ENCODE peak calls at places on chromosomes 7 and 10, in six cellular contexts. R, H, Z, F, K and L are unnamed samples. For H3K9me3 and H3K4me1, the result is how much of the 10 kb centered on the place peaks cover.

GRCh38 chr7:71739520-71740195 is 607.7 kb downstream of the GALNT17 start:
- DNase-seq in R (no peak), H (no peak), Z (no peak), F (no peak), K (no peak), L (no peak)

GRCh38 chr7:92644406-92645113 is 54.4 kb upstream of the FAM133B start:
- DNase-seq in R (no peak), H (no peak), Z (no peak), F (peak), K (no peak), L (no peak)

GRCh38 chr7:96508371-96508770 is 186.5 kb upstream of the SLC25A13 start:
- DNase-seq in R (no peak), H (no peak), Z (no peak), F (no peak), K (no peak), L (no peak)

GRCh38 chr10:124299726-124300125 is 119.0 kb downstream of the OAT start:
- DNase-seq in R (no peak), H (no peak), Z (no peak), F (no peak), K (no peak), L (peak)

GRCh38 chr10:72318383-72319262 is 36.1 kb downstream of the DNAJB12 start:
- DNase-seq in R (no peak), H (no peak), Z (no peak), F (no peak), K (no peak), L (no peak)

GRCh38 chr7:108723343-108723957 is 153.8 kb downstream of the DNAJB9 start:
- DNase-seq in R (no peak), H (no peak), Z (no peak), F (no peak), K (no peak), L (no peak)

GRCh38 chr7:55325371-55325792 is 39.8 kb upstream of the LANCL2 start:
- DNase-seq in R (no peak), H (no peak), Z (peak), F (peak), K (no peak), L (no peak)

GRCh38 chr10:127878474-127879055 is 14.2 kb downstream of the CLRN3 start:
- DNase-seq in R (no peak), H (no peak), Z (peak), F (no peak), K (no peak), L (no peak)

GRCh38 chr7:131007439-131008330 is 273.7 kb upstream of the KLF14 start:
- DNase-seq in R (no peak), H (no peak), Z (peak), F (no peak), K (peak), L (peak)

GRCh38 chr10:122484276-122485060 is 23.1 kb downstream of the HTRA1 start:
- DNase-seq in R (no peak), H (peak), Z (no peak), F (no peak), K (no peak), L (no peak)

GRCh38 chr7:6290345-6290744 is 17.9 kb upstream of the CYTH3 start:
- DNase-seq in R (no peak), H (no peak), Z (no peak), F (no peak), K (no peak), L (peak)

GRCh38 chr10:120251821-120252220 is 205.2 kb upstream of the PLPP4 start:
- DNase-seq in R (no peak), H (no peak), Z (no peak), F (no peak), K (no peak), L (no peak)

GRCh38 chr7:106289848-106290247 is 5.1 kb upstream of the NAMPT start:
- DNase-seq in R (no peak), H (no peak), Z (no peak), F (no peak), K (no peak), L (no peak)

GRCh38 chr7:140898794-140899548 is 25.8 kb downstream of the BRAF start:
- DNase-seq in R (no peak), H (no peak), Z (no peak), F (no peak), K (no peak), L (no peak)

GRCh38 chr10:37263304-37263703 is 137.9 kb downstream of the ANKRD30A start:
- DNase-seq in R (no peak), H (no peak), Z (no peak), F (no peak), K (no peak), L (no peak)

GRCh38 chr10:37269554-37270256 is 144.3 kb downstream of the ANKRD30A start:
- DNase-seq in R (no peak), H (peak), Z (no peak), F (no peak), K (no peak), L (no peak)

GRCh38 chr10:37268266-37268665 is 142.9 kb downstream of the ANKRD30A start:
- DNase-seq in R (no peak), H (no peak), Z (no peak), F (no peak), K (no peak), L (no peak)
- H3K9me3 ChIP-seq in R (under half), H (under half), Z (under half), F (under half), K (under half), L (under half)

DNA sequence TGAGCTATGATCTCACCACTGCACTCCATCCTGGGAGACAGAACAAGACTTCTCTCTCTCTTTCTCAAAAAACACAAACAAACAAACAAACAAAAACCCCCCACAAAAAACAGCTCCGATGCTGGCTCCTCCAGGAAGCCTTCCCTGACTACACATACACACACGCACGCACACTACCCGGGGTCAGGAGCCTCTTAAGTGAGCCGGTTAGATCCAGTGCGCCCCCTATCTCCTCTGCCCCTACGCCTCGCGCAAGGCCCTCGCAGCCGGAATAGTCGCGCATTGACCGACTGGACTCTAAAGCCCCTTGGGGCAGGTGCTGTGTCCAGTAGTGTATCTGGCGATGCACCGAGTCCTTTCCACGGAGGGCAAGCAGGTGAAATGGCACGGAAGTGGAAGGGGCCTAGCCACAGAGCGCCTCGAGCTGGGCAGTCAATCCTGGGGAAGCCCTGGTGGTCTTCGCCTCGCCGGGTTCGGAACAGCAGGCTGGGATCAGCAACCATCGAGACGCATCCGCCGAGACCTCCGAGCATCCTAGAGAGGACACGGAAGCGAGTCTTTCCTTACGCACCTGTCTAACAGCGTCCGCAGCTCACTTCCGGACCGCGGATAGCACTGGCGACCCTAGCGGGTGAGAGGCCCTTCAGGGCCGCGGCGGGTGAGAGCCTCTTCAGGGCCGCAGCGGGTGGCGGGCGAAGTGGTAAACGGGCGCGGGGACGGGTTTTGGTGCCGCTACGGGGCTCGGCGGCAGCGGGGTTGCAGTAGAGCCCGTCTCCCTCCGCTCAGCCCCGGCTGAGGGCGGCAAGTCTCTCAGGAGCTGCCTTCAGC is at the start of gene ZSCAN25:
- DNase-seq in R (peak), H (peak), Z (peak), F (peak), K (peak), L (peak)
- H3K4me1 ChIP-seq in R (under half), H (under half), Z (under half), F (under half), K (under half), L (under half)

DNA sequence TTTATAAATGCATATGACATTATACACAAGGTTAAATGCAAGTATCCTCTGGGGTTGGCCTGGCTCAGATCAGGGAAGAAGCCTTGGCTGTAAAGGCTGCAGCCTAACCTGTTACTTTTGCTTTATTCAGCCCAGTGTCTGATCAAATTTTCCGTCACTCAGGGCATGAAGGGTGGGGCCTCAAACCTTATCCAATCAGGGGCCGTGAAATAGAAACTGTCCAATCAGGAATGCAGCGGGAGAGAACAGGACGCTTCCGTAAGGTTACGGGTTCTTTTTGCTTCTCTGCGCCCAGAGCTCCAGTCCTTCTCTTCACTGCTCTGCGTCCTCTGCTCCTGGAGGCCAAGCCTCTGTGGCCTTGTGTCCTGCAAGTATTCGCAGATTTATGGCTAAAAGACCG is at the start of gene ZNF716:
- DNase-seq in R (no peak), H (no peak), Z (no peak), F (no peak), K (no peak), L (no peak)
- H3K9me3 ChIP-seq in R (under half), H (half or more), Z (under half), F (under half), K (under half), L (under half)

GRCh38 chr7:102431617-102432298 is 1.6 kb upstream of the ORAI2 start:
- DNase-seq in R (peak), H (peak), Z (peak), F (no peak), K (no peak), L (no peak)
- H3K4me1 ChIP-seq in R (half or more), H (half or more), Z (under half), F (under half), K (under half), L (under half)

DNA sequence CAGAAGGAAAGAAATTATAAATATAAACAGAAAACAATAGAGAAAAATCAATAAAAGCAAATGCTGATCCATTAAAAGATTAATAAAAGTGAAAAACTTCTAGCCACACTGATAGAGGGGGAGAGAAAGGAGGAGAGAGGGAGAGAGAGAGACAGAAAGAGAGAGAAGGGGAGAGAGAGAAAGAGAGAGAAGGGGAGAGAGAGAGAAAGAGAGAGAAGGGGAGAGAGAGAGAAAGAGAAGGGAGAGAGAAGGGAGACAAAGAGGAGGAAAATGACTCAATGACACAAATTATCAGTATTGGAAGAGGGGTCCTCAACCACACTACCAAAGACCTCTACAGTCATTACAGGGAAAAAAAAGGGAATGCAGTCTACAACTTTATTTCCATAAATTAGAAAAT is 94.4 kb upstream of the VIPR2 start:
- DNase-seq in R (no peak), H (no peak), Z (no peak), F (no peak), K (no peak), L (no peak)
- H3K9me3 ChIP-seq in R (under half), H (under half), Z (under half), F (under half), K (under half), L (under half)

DNA sequence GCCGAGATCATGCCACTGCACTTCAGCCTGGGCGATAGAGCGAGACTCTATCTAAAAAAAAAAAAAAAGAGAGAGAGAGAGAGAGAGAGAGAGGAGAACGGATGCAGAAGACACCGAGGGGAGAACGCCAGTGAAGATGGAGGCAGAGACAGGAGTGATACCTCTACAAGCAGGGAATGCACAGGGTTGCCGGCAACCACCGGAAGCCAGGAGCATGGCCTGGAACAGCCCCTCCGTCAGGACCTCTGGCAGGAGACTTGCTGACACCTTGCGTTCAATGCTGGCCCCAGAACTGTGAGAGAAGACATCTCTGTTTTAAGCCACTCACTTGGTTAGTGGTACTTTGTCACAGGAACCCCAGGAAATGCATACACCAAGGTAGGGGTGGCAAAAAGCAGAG is 38.1 kb upstream of the DUSP5 start:
- DNase-seq in R (peak), H (no peak), Z (no peak), F (no peak), K (no peak), L (no peak)
- H3K4me1 ChIP-seq in R (under half), H (under half), Z (under half), F (half or more), K (half or more), L (under half)

DNA sequence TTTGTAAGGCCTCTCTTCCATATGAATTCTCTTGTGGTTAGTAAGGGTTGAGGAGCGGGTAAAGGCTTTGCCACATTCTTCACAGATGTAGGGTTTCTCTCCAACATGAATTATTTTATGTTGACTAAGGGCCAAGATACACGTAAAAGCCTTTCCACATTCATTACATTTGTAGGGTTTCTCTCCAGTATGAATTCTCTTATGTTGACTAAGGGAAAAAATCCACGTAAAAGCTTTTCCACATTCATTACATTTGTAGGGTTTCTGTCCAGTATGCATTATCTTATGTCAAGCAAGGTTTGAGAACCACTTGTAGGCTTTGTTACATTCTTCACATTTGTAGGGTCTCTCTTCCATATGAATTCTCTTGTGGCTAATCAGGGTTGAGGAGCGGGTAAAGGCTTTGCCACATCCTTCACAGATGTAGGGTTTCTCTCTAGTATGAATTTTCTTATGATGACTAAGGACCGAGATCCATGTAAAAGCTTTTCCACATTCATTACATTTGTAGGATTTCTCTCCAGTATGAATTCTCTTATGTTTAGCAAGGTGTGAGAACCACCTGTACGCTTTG is 493.0 kb downstream of the ZNF479 start:
- DNase-seq in R (no peak), H (no peak), Z (no peak), F (no peak), K (no peak), L (no peak)
- H3K9me3 ChIP-seq in R (under half), H (half or more), Z (under half), F (under half), K (under half), L (under half)

GRCh38 chr10:44102726-44103255 is 282.1 kb downstream of the CXCL12 start:
- DNase-seq in R (no peak), H (no peak), Z (no peak), F (no peak), K (no peak), L (no peak)

DNA sequence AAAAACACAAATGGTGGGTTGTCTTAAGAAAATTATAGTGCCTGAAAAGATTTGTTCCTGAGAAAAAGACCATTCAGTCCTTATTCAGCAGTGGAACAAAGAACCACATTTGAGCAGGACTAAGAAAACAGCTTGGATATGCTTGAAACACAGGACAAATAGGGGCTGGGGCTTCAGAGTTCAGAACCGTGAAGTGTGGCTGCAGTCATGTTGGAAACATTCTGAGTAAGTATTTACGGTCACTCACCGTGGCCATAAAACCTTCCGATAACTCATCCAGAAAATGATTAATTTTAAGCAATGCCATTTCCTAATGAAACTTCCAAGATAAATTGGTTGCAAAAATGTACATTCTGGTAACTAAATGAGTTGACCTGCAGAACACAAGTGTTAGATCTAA is 279.3 kb downstream of the CXCL12 start:
- DNase-seq in R (no peak), H (no peak), Z (no peak), F (no peak), K (no peak), L (no peak)
- H3K4me1 ChIP-seq in R (under half), H (under half), Z (under half), F (under half), K (under half), L (under half)

DNA sequence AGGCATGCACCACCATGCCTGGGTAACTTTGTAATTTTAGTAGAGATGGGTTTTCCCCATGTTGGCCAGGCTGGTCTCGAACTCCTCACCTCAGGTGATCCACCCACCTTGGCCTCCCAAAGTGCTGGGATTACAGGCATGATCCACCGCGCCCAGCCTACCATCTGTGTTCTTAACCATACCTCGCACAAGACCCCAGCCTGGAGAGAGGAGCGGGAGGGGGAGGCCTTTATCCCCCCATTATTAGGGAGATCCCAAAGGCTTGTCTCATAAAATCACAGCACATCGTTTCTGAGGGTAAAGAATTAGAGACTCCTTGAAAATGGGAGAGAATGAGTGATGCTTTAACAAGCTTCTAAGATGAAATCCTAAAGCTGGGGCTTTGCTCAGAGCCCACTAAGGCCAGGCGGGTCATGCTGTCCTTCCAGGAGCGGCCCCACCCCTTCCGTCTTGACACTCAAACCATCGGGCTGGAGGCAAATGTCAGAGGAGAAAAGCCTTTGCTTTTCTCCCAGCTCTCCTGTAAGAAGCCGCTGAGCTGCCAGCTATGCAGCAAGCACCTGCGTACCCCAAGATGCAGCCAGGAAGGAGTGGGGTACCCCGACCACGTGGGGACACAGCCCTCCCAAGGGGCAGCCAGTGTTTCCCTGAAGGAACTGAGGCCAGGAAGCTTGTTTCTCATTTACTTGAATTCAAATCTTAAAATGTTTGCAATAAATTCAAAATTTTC is 339.7 kb downstream of the PTPRN2 start:
- DNase-seq in R (peak), H (no peak), Z (no peak), F (no peak), K (no peak), L (no peak)
- H3K9me3 ChIP-seq in R (under half), H (under half), Z (under half), F (under half), K (under half), L (under half)

DNA sequence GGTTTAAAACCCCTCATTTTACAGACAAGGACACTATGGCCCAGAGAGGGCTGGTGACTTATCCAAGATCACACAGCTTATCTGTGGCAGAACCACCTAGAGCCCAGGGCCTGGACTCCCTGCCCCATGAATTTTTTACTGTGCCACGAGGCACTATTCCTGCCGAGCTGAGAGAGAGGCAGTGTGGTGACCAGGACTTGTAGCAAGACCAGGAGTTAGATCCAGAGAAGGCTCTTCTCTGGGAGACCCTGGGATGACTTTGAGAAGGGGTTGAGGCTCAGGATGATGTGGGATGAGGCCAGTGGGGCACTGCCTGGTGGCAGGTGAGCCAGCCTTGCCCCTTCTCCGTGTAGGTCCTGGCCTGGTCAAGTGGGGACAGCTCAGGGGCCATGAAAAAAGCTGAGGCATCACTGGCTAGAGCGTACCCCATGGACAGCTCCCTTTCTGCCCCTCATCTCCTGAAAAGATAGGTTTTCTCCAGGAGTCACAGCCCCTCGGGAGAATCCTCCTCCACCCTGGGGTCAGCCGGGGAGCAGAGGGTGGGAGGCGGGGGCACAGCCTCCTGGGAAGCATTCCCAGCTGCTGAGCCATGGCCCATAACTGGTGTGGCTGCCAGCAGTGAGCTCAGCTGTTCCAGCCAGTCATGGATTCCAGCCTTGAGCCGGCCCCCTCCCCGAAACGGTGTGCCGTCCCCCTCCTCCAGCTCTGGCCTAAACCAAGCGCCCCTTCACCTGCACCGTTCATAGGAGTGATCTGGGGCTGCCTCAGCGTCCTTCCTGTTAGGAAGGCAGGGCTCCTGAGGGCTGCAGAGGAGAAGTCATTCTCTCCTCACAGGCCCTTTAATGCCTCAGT is 5.8 kb downstream of the FLNC start:
- DNase-seq in R (no peak), H (no peak), Z (no peak), F (peak), K (no peak), L (no peak)
- H3K4me1 ChIP-seq in R (under half), H (under half), Z (under half), F (half or more), K (under half), L (under half)